ENCODE peak calls at places on chromosomes 2 and 18, in four cellular contexts. U is activated T-cell treated with anti-CD3 and anti-CD28 coated beads, Interleukin-2, amount 50 U/mL, for 72 hours; J is M059J; F is AG04450. O is an unnamed sample.

GRCh38 chr2:2849464-2850217 is 518.6 kb upstream of the MYT1L start:
- DNase-seq in F (no peak), U (no peak), J (no peak), O (no peak)

GRCh38 chr18:24228661-24229053 is 89.8 kb downstream of the CABYR start:
- DNase-seq in J (peak), F (no peak), U (no peak), O (no peak)

GRCh38 chr2:240623531-240624010 is 1.7 kb upstream of the GPR35 start:
- DNase-seq in U (no peak), J (no peak), F (no peak), O (no peak)

GRCh38 chr2:72696559-72696958 is 129.3 kb downstream of the EXOC6B start:
- DNase-seq in U (no peak), F (no peak), J (no peak), O (no peak)

GRCh38 chr2:241041557-241042158 is 43.2 kb downstream of the SNED1 start:
- DNase-seq in U (no peak), F (no peak), J (no peak), O (no peak)

GRCh38 chr18:52694804-52695203 is 354.8 kb downstream of the DCC start:
- DNase-seq in U (no peak), F (no peak), J (no peak), O (no peak)

GRCh38 chr2:190863946-190864345 is 16.7 kb upstream of the GLS start:
- DNase-seq in U (no peak), J (no peak), F (no peak), O (no peak)

GRCh38 chr18:50203801-50204604 is 9.1 kb upstream of the MYO5B start:
- DNase-seq in J (peak), F (no peak), U (peak), O (peak)

O was measured in fibroblast of the conjunctiva.